ENCODE peak calls at places on chromosomes 6 and 20, in eight cellular contexts. V, F, J, W, L, M, A and X are unnamed samples.

GRCh38 chr6:31927242-31927867 is at the start of gene C2:
- ATAC-seq in V (peak), F (peak), J (no peak), W (peak), L (no peak), M (no peak), A (no peak), X (no peak)

GRCh38 chr6:149719531-149719930 is 1.6 kb upstream of the LATS1 start:
- ATAC-seq in V (no peak), F (no peak), J (no peak), W (no peak), L (no peak), M (no peak), A (no peak), X (no peak)

GRCh38 chr20:24109008-24109407 is 120.4 kb upstream of the GGTLC1 start:
- ATAC-seq in V (no peak), F (no peak), J (no peak), W (no peak), L (peak), M (no peak), A (no peak), X (no peak)

GRCh38 chr6:88443554-88443953 is 277.4 kb upstream of the CNR1 start:
- ATAC-seq in V (no peak), F (no peak), J (no peak), W (no peak), L (no peak), M (no peak), A (no peak), X (no peak)

GRCh38 chr6:122405417-122405816 is 6.0 kb downstream of the HSF2 start:
- ATAC-seq in V (no peak), F (no peak), J (no peak), W (no peak), L (no peak), M (no peak), A (no peak), X (peak)

GRCh38 chr6:117555262-117555849 is 47.0 kb downstream of the GOPC start:
- ATAC-seq in V (no peak), F (peak), J (no peak), W (no peak), L (peak), M (no peak), A (no peak), X (peak)

GRCh38 chr6:158194487-158195280 is 26.5 kb downstream of the GTF2H5 start:
- ATAC-seq in V (no peak), F (no peak), J (no peak), W (no peak), L (no peak), M (no peak), A (no peak), X (no peak)

GRCh38 chr20:6071162-6071695 is 17.4 kb upstream of the LRRN4 start:
- ATAC-seq in V (peak), F (no peak), J (no peak), W (no peak), L (no peak), M (no peak), A (no peak), X (no peak)

GRCh38 chr6:150877928-150878327 is 12.4 kb downstream of the MTHFD1L start:
- ATAC-seq in V (no peak), F (no peak), J (no peak), W (no peak), L (no peak), M (no peak), A (no peak), X (no peak)

GRCh38 chr6:110101885-110102284 is 77.6 kb downstream of the WASF1 start:
- ATAC-seq in V (no peak), F (no peak), J (no peak), W (no peak), L (no peak), M (no peak), A (no peak), X (no peak)

GRCh38 chr6:112187736-112188135 is 66.6 kb downstream of the LAMA4 start:
- ATAC-seq in V (no peak), F (no peak), J (no peak), W (no peak), L (no peak), M (no peak), A (no peak), X (no peak)

GRCh38 chr6:159844737-159845645 is 44.9 kb downstream of the PNLDC1 start:
- ATAC-seq in V (no peak), F (peak), J (no peak), W (no peak), L (no peak), M (no peak), A (peak), X (no peak)

GRCh38 chr6:80566361-80566760 is 459.9 kb downstream of the BCKDHB start:
- ATAC-seq in V (no peak), F (no peak), J (no peak), W (no peak), L (no peak), M (no peak), A (no peak), X (no peak)

GRCh38 chr6:1770435-1770843 is 160.7 kb downstream of the FOXC1 start:
- ATAC-seq in V (no peak), F (no peak), J (no peak), W (no peak), L (peak), M (no peak), A (no peak), X (no peak)

GRCh38 chr20:17822039-17822438 is 122.3 kb downstream of the BANF2 start:
- ATAC-seq in V (peak), F (no peak), J (no peak), W (no peak), L (no peak), M (peak), A (no peak), X (peak)

GRCh38 chr6:16358531-16359138 is 120.2 kb downstream of the GMPR start:
- ATAC-seq in V (no peak), F (no peak), J (no peak), W (no peak), L (no peak), M (no peak), A (peak), X (no peak)

GRCh38 chr6:143187173-143187908 is 126.7 kb downstream of the AIG1 start:
- ATAC-seq in V (peak), F (no peak), J (no peak), W (no peak), L (no peak), M (peak), A (peak), X (peak)

GRCh38 chr6:116450185-116450710 is 10.9 kb upstream of the CALHM6 start:
- ATAC-seq in V (no peak), F (no peak), J (no peak), W (no peak), L (no peak), M (no peak), A (no peak), X (no peak)

GRCh38 chr20:23407770-23408467 is 13.4 kb downstream of the NAPB start:
- ATAC-seq in V (no peak), F (no peak), J (no peak), W (no peak), L (peak), M (no peak), A (no peak), X (no peak)

GRCh38 chr6:46044876-46045617 is 29.4 kb upstream of the CLIC5 start:
- ATAC-seq in V (peak), F (peak), J (peak), W (peak), L (peak), M (peak), A (peak), X (no peak)

GRCh38 chr6:166998256-166999144 is 697 bp upstream of the CEP43 start:
- ATAC-seq in V (peak), F (peak), J (no peak), W (peak), L (peak), M (no peak), A (peak), X (peak)

GRCh38 chr6:99080191-99080590 is 132.4 kb upstream of the FBXL4 start:
- ATAC-seq in V (no peak), F (no peak), J (no peak), W (no peak), L (no peak), M (no peak), A (no peak), X (no peak)

GRCh38 chr6:157229733-157230132 is 93.6 kb downstream of the TMEM242 start:
- ATAC-seq in V (no peak), F (no peak), J (no peak), W (no peak), L (no peak), M (no peak), A (no peak), X (no peak)

GRCh38 chr6:45209762-45210161 is 118.4 kb upstream of the RUNX2 start:
- ATAC-seq in V (no peak), F (no peak), J (no peak), W (no peak), L (peak), M (no peak), A (no peak), X (no peak)

GRCh38 chr6:152121910-152122309 is 314.4 kb downstream of the ESR1 start:
- ATAC-seq in V (no peak), F (no peak), J (no peak), W (peak), L (no peak), M (no peak), A (peak), X (no peak)

GRCh38 chr20:59835448-59836395 is 97.7 kb downstream of the SYCP2 start:
- ATAC-seq in V (peak), F (no peak), J (no peak), W (peak), L (no peak), M (peak), A (peak), X (peak)

GRCh38 chr20:64238115-64238825 is 17.3 kb upstream of the PCMTD2 start:
- ATAC-seq in V (no peak), F (no peak), J (no peak), W (no peak), L (no peak), M (peak), A (peak), X (no peak)